ENCODE peak calls at places on chromosome 14, in four cellular contexts. P is tibial artery, B is neuronal stem cell, M is IMR-90. E is an unnamed sample.

GRCh38 chr14:89327771-89328212 is 89.2 kb downstream of the FOXN3 start:
- DNase-seq in P (no peak), B (no peak), M (peak; percentile 71), E (no peak)

GRCh38 chr14:103528512-103529382 is at the start of gene TRMT61A:
- DNase-seq in P (peak; percentile 90), B (peak; percentile 75), M (peak; percentile 92), E (peak; percentile 92)

GRCh38 chr14:92040431-92041040 is 677 bp upstream of the TRIP11 start:
- DNase-seq in P (no peak), B (peak; percentile 8), M (peak; percentile 61), E (peak; percentile 17)

GRCh38 chr14:104358528-104359300 is 220.3 kb downstream of the KIF26A start:
- DNase-seq in P (peak; percentile 9), B (no peak), M (no peak), E (peak; percentile 3)

GRCh38 chr14:38078393-38078792 is 129.3 kb upstream of the SSTR1 start:
- DNase-seq in P (peak; percentile 21), B (no peak), M (no peak), E (no peak)

GRCh38 chr14:22994762-22995275 is 12.5 kb upstream of the AJUBA start:
- DNase-seq in P (no peak), B (no peak), M (peak; percentile 48), E (peak; percentile 70)

GRCh38 chr14:100440758-100441203 is 117.6 kb downstream of the SLC25A47 start:
- DNase-seq in P (no peak), B (no peak), M (peak; percentile 23), E (no peak)

GRCh38 chr14:61280092-61280525 is 1.0 kb downstream of the TMEM30B start:
- DNase-seq in P (peak; percentile 23), B (no peak), M (no peak), E (no peak)

GRCh38 chr14:71595441-71595840 is 336.8 kb upstream of the RGS6 start:
- DNase-seq in P (no peak), B (no peak), M (no peak), E (no peak)

GRCh38 chr14:65847065-65847847 is 434.7 kb downstream of the FUT8 start:
- DNase-seq in P (no peak), B (no peak), M (no peak), E (no peak)

GRCh38 chr14:56949828-56950227 is 139.5 kb upstream of the OTX2 start:
- DNase-seq in P (no peak), B (no peak), M (no peak), E (no peak)

GRCh38 chr14:55949708-55950107 is 168.5 kb upstream of the PELI2 start:
- DNase-seq in P (no peak), B (no peak), M (no peak), E (no peak)

GRCh38 chr14:90518941-90519256 is 122.1 kb downstream of the CALM1 start:
- DNase-seq in P (no peak), B (no peak), M (peak; percentile 11), E (peak; percentile 70)

GRCh38 chr14:65849558-65849957 is 437.0 kb downstream of the FUT8 start:
- DNase-seq in P (no peak), B (peak; percentile 75), M (no peak), E (no peak)

DNA sequence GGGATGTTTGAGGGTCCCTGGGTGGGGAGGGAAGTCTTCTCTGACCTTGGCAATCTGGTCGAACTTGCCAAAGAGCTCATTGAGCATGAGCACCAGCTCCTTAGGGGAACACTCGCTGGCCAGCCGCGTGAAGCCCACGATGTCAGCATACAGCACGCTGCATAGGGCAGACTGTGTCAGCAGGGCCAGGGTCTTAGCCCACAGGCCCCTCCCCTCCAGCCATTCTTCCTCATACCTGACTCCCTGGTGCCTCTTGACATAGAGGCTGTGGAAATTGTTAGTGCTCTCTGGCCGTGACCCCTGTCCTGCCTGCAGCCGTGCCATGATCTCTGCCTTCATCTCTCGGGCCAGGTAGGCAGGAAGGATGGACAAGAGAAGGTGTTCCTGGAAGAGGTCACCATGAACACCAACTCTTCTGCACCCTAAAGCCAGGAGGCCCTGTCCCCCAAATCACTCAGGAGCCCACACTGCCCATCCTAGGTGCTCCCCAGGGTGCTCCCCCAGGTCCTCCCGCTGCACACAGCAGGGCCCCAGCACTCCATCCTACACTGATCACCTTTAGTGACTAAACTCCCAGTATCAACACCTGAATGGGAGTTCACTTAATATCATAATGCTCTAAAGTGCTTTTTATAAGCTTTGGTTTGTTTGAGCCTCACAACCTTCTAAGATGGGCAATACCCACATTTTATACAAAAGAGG is 3.7 kb downstream of the ADCY4 start:
- DNase-seq in P (no peak), B (no peak), M (no peak), E (no peak)
- H3K4me1 ChIP-seq in P (peaks cover 20% of the 10 kb centered on the region), B (peaks cover 16% of the 10 kb centered on the region), M (peaks cover 3% of the 10 kb centered on the region), E (peaks cover 3% of the 10 kb centered on the region)

DNA sequence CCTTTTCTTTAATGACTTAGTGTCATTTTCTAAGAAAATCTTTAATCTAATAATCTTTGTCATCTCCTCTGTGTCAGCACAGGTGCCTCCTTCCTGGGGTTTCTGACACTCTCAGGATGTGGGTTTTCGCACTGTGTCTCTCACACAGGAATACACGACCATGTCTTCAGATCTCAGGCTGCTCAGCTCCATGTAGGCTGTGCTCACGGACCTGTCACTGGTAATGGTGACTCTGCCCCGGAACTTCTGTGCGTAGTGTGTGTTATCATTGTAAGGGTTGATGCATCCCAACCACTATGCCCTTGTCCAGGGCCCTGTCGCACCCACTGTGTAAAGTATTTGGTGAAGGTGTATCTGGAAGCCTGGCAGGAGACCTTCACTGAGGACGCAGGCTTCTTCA is 647.8 kb downstream of the TMEM121 start:
- DNase-seq in P (no peak), B (no peak), M (no peak), E (no peak)
- H3K9me3 ChIP-seq in P (no peaks in the 10 kb centered on the region), B (no peaks in the 10 kb centered on the region), M (peaks cover 4% of the 10 kb centered on the region), E (no peaks in the 10 kb centered on the region)

DNA sequence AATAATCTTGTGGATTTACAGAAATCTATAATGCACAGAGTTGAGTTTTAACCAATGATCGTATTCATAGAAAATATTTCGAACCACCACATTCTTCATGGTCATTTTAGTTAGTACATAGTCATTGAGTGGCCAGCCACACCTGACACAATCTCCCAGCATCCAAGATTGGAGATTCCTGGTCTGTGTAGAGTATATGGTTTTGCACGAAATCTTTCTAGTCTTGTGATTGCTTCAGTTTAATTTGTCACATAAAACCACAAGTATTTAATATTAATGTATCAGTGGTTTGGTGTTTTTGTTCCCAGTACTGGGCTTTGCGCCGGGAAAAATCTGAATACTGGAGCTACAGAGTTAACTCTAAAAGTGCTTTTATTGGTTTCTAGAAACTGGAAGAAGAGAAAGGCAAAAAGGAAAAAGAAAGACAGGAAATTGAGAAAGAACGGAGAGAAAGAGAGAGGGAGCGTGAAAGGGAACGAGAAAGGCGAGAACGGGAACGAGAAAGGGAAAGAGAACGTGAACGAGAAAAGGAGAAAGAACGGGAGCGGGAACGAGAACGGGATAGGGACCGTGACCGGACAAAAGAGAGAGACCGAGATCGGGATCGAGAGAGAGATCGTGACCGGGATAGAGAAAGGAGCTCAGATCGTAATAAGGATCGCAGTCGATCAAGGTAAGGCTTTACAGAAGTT is 33.4 kb upstream of the PSEN1 start:
- DNase-seq in P (no peak), B (no peak), M (no peak), E (no peak)
- H3K4me3 ChIP-seq in P (no peak overlapping the region), B (no peak overlapping the region), M (no peak overlapping the region), E (no peak overlapping the region)

GRCh38 chr14:77006127-77006526 is 22.4 kb downstream of the IRF2BPL start:
- DNase-seq in P (no peak), B (no peak), M (no peak), E (no peak)
- H3K4me1 ChIP-seq in P (peaks cover 28% of the 10 kb centered on the region), B (peaks cover 7% of the 10 kb centered on the region), M (peaks cover 10% of the 10 kb centered on the region), E (peaks cover 8% of the 10 kb centered on the region)

GRCh38 chr14:26175659-26176058 is 422.2 kb downstream of the NOVA1 start:
- DNase-seq in P (no peak), B (no peak), M (no peak), E (no peak)

GRCh38 chr14:26173581-26173980 is 424.3 kb downstream of the NOVA1 start:
- DNase-seq in P (no peak), B (no peak), M (no peak), E (no peak)

GRCh38 chr14:26174395-26174794 is 423.4 kb downstream of the NOVA1 start:
- DNase-seq in P (no peak), B (no peak), M (no peak), E (no peak)

GRCh38 chr14:26170885-26171284 is 426.9 kb downstream of the NOVA1 start:
- DNase-seq in P (no peak), B (no peak), M (no peak), E (no peak)
- H3K9me3 ChIP-seq in P (no peaks in the 10 kb centered on the region), B (no peaks in the 10 kb centered on the region), M (peaks cover 2% of the 10 kb centered on the region), E (no peaks in the 10 kb centered on the region)

GRCh38 chr14:50047274-50047676 is 69.1 kb downstream of the VCPKMT start:
- DNase-seq in P (peak; percentile 31), B (no peak), M (no peak), E (no peak)
- H3K4me3 ChIP-seq in P (no peak overlapping the region), B (no peak overlapping the region), M (no peak overlapping the region), E (no peak overlapping the region)

DNA sequence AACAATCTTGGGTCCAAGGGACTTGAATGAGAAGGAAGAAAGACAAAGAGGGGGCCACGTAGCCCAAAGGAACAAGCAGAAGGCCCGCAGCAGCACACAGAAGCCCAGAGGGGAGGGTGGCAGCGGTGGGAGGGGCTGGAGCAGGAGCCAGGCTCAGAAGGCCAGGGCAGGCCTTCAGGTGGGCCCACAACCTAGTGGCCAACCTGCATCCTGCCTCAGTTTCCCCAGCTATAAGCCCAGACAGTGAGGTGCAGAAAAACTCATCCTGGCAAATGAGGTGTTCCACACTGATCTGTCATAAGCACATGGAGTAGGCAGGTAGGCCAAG is 34.1 kb downstream of the LTBP2 start:
- DNase-seq in P (no peak), B (no peak), M (no peak), E (no peak)
- H3K4me1 ChIP-seq in P (peaks cover 60% of the 10 kb centered on the region), B (peaks cover 10% of the 10 kb centered on the region), M (peaks cover 54% of the 10 kb centered on the region), E (peaks cover 6% of the 10 kb centered on the region)

DNA sequence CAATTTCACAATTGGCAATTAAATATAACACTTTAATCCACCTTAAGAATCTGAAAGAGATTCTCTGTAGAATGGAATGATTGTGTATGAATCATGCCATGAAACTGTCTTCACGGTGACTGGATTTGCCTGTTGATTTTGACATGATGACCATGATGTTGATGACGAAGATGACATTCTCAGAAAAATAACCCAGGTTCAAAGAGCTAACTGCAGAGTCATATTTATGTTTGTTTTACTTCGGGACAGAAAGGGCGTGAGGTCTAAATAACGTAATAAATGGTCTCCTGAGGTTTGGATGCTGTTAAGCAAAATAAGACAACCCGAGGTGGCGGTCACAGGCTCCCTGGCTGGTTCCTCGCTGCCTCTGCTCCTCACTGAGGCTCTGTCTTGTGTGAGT is 532.0 kb downstream of the TMEM121 start:
- DNase-seq in P (no peak), B (no peak), M (no peak), E (no peak)
- H3K9me3 ChIP-seq in P (no peaks in the 10 kb centered on the region), B (no peaks in the 10 kb centered on the region), M (peaks cover 15% of the 10 kb centered on the region), E (no peaks in the 10 kb centered on the region)

GRCh38 chr14:36317650-36318049 is 2.8 kb downstream of the MBIP start:
- DNase-seq in P (no peak), B (no peak), M (peak; percentile 11), E (peak; percentile 29)

GRCh38 chr14:36316131-36316530 is 4.3 kb downstream of the MBIP start:
- DNase-seq in P (no peak), B (no peak), M (no peak), E (no peak)

GRCh38 chr14:36319899-36320209 is 583 bp downstream of the MBIP start:
- DNase-seq in P (no peak), B (no peak), M (peak; percentile 10), E (no peak)

GRCh38 chr14:36324897-36325296 is 4.5 kb upstream of the MBIP start:
- DNase-seq in P (no peak), B (no peak), M (no peak), E (no peak)

GRCh38 chr14:36320210-36321003 is at the start of gene MBIP:
- DNase-seq in P (peak; percentile 94), B (peak; percentile 95), M (peak; percentile 97), E (peak; percentile 94)
- H3K4me3 ChIP-seq in P (peak within 1 kb of the TSS; percentile 90), B (peak within 1 kb of the TSS; percentile 82), M (peak within 1 kb of the TSS; percentile 77), E (peak within 1 kb of the TSS; percentile 81)